ENCODE peak calls at places on chromosomes 6 and 20, in five cellular contexts. Q is HCT116, L is GM12878, F is K562, A is H1. I is an unnamed sample.

GRCh38 chr20:20710847-20711315 is 1.6 kb downstream of the RALGAPA2 start:
- DNase-seq in A (no peak), L (no peak), Q (no peak), F (no peak), I (no peak)

GRCh38 chr6:166351715-166352285 is 9.5 kb upstream of the SFT2D1 start:
- DNase-seq in A (no peak), L (peak; percentile 75), F (peak; percentile 75), Q (no peak), I (no peak)

GRCh38 chr20:39822667-39823066 is 860.5 kb downstream of the DHX35 start:
- DNase-seq in A (no peak), F (no peak), Q (no peak), L (no peak), I (no peak)

GRCh38 chr6:5287966-5288297 is 26.6 kb downstream of the FARS2 start:
- DNase-seq in F (no peak), A (no peak), L (no peak), Q (no peak), I (no peak)

GRCh38 chr6:143506199-143506598 is 5.3 kb downstream of the FUCA2 start:
- DNase-seq in L (no peak), F (no peak), Q (no peak), A (no peak), I (no peak)

GRCh38 chr20:64044484-64045247 is 4.8 kb downstream of the SOX18 start:
- DNase-seq in Q (peak; percentile 29), L (no peak), F (no peak), A (no peak), I (no peak)

GRCh38 chr6:137799950-137800568 is 67.0 kb upstream of the TNFAIP3 start:
- DNase-seq in A (no peak), F (peak; percentile 62), L (no peak), Q (peak; percentile 54), I (peak; percentile 13)

GRCh38 chr6:109241199-109241598 is 141.1 kb downstream of the CD164 start:
- DNase-seq in L (no peak), F (no peak), A (no peak), Q (no peak), I (no peak)

GRCh38 chr20:11117808-11118528 is 444.2 kb upstream of the JAG1 start:
- DNase-seq in A (no peak), Q (peak; percentile 27), F (no peak), L (no peak), I (no peak)

GRCh38 chr6:20769651-20770050 is 235.4 kb downstream of the CDKAL1 start:
- DNase-seq in Q (no peak), F (no peak), L (no peak), A (no peak), I (no peak)

GRCh38 chr20:19777311-19777710 is 19.3 kb downstream of the RIN2 start:
- DNase-seq in Q (no peak), L (no peak), A (no peak), F (no peak), I (no peak)

GRCh38 chr6:168968228-168968627 is 285.4 kb downstream of the THBS2 start:
- DNase-seq in A (no peak), Q (no peak), F (no peak), L (no peak), I (no peak)

GRCh38 chr6:134063966-134064445 is 11.6 kb upstream of the SLC2A12 start:
- DNase-seq in L (no peak), A (no peak), Q (peak; percentile 59), F (peak; percentile 83), I (no peak)

GRCh38 chr6:13419826-13420225 is 67.6 kb downstream of the GFOD1 start:
- DNase-seq in F (no peak), L (no peak), A (no peak), Q (no peak), I (no peak)

GRCh38 chr6:13417431-13417830 is 70.0 kb downstream of the GFOD1 start:
- DNase-seq in A (no peak), L (no peak), Q (no peak), F (no peak), I (no peak)

GRCh38 chr6:13419422-13419821 is 68.0 kb downstream of the GFOD1 start:
- DNase-seq in A (no peak), L (no peak), Q (no peak), F (no peak), I (no peak)

GRCh38 chr6:13417954-13418353 is 69.4 kb downstream of the GFOD1 start:
- DNase-seq in A (no peak), F (no peak), L (no peak), Q (no peak), I (no peak)

DNA sequence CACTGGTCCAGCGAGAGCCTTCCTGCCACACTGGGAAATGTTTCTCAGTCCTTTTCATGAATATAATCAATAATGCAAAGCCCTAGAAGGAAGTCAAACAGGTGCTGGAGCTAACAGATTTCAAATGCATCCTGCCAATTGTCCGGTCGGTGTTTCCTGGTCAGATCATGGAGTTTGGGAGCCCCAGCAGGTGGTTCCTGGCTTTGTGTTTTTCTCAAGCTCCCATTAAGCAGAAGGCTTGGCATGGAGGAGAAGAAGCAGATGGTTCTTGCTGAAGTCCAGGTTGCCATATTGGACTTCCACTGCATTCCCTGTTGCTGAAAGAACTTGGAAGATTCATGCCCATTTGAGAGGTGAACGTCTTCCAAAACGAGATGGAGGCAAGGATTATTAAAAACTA is 68.6 kb downstream of the GFOD1 start:
- DNase-seq in L (no peak), A (no peak), F (no peak), Q (no peak), I (no peak)
- TF ChIP-seq ZNF274 in L (no peak), A (no peak), F (no peak), Q (no peak), I (no peak)

DNA sequence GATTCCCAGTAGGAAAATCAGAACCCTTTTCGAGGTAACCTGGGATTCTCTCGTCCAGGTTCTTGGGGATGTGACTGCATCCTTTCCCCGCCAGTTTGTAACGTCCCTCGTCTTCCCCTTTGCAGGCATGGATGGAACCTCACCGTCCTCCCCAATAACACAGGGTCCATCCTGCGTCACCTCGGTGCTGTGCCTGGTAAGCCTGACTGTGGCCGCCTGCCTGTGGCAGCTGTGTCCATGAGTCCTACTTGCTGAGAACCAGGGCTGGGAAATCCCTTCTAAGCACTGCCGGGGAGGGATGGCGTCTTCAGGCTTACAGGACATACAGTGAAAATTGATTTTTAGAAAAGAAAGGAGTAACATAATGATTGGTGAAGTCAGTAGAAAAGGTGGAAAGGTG is 155.6 kb downstream of the DTNBP1 start:
- DNase-seq in L (no peak), A (no peak), F (no peak), Q (no peak), I (no peak)
- TF ChIP-seq ZNF274 in L (no peak), A (no peak), F (no peak), Q (no peak), I (no peak)

DNA sequence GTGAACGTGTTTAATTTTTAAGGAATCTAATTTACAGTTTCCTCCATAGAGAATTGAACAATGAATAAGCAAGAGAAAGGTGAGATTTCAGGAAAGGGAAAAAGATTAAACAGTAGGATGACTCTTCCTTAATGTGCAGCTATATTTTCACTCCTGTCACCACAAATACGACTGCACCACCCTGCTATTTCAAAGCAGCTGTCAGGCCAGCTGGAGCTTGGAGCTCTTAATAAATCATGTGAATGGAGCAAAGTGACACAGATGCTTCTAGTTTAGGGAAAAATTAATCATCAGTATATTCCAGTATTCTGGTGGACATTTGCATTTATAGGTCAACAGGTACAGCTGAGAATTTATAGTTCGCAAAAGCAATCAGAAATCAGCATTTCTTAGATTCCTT is 56.5 kb upstream of the PKIB start:
- DNase-seq in L (no peak), F (no peak), Q (no peak), A (no peak), I (no peak)
- TF ChIP-seq ZNF274 in L (no peak), F (no peak), Q (no peak), A (no peak), I (no peak)

GRCh38 chr6:30544666-30545272 is 11.5 kb downstream of the GNL1 start:
- DNase-seq in L (no peak), Q (peak; percentile 36), F (peak; percentile 63), A (no peak), I (no peak)
- TF ChIP-seq ZNF274 in L (no peak), Q (no peak), F (no peak), A (no peak), I (no peak)

GRCh38 chr6:46606318-46606717 is 46.3 kb downstream of the CYP39A1 start:
- DNase-seq in A (no peak), F (no peak), L (no peak), Q (no peak), I (no peak)

GRCh38 chr6:46612645-46613044 is 40.0 kb downstream of the CYP39A1 start:
- DNase-seq in A (no peak), L (no peak), F (no peak), Q (no peak), I (no peak)

GRCh38 chr6:46605091-46605797 is 47.4 kb downstream of the CYP39A1 start:
- DNase-seq in Q (no peak), L (peak; percentile 4), F (no peak), A (no peak), I (no peak)

DNA sequence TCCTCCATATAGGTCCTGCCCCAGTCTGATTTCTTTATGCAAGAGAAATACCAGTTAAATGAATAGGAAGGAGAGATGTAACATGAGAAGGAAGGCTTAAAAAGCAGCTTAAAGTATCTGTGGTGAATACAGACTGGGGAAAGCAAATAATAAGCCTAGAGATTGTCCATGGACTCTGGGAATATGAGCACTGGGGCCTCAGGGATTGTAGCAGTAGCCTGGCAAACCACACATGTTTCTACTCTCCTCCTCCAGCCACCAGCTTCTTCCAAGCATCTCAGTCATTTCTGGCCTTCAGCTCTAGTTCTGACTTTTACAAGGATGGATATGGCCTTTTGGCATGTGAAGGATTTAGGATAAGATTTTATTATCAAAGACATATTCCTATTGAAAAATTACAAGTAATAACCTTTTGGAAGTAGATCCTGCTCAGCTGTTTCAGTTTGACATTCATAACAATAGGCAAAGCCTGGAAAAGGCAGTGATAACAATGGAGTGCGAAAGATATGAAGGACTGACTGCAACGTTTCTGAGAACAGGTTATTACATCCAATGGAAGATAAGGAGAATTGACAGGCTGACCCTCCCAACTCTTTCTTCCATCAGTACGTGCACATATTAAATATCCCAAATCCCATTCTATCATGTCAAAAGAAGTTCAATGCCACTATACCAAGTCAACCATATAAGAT is 41.6 kb downstream of the CYP39A1 start:
- DNase-seq in Q (no peak), F (no peak), L (no peak), A (no peak), I (no peak)
- TF ChIP-seq ZNF274 in Q (no peak), F (no peak), L (no peak), A (no peak), I (no peak)

I was measured in NT2/D1.